ENCODE peak calls at places on chromosomes 12 and 14, in seven cellular contexts. N is C1 segment of cervical spinal cord, Q is dermis blood vessel endothelial cell, I is NCI-H2029, B is SW480, K is neural crest cell, F is WERI-Rb-1. Z is an unnamed sample.

GRCh38 chr12:79933580-79934264 is 1.2 kb downstream of the PPP1R12A start:
- DNase-seq in N (peak; percentile 38), Q (peak; percentile 43), I (peak; percentile 10), B (peak; percentile 4), K (no peak), F (no peak), Z (peak; percentile 26)

GRCh38 chr14:22780941-22781605 is 14.6 kb downstream of the OXA1L start:
- DNase-seq in N (no peak), Q (no peak), I (no peak), B (no peak), K (no peak), F (no peak), Z (no peak)

GRCh38 chr12:34207858-34208257 is 185.6 kb downstream of the ALG10 start:
- DNase-seq in N (no peak), Q (no peak), I (no peak), B (no peak), K (no peak), F (no peak), Z (no peak)

GRCh38 chr12:76636141-76636692 is 76.6 kb upstream of the OSBPL8 start:
- DNase-seq in N (no peak), Q (peak; percentile 51), I (no peak), B (peak; percentile 22), K (no peak), F (no peak), Z (no peak)

GRCh38 chr12:65778268-65779090 is 45.8 kb upstream of the HMGA2 start:
- DNase-seq in N (no peak), Q (peak; percentile 66), I (no peak), B (no peak), K (no peak), F (no peak), Z (no peak)

GRCh38 chr14:53850714-53851296 is 105.8 kb downstream of the BMP4 start:
- DNase-seq in N (no peak), Q (peak; percentile 50), I (no peak), B (no peak), K (no peak), F (no peak), Z (no peak)

GRCh38 chr12:54075974-54076373 is 22.3 kb downstream of the HOXC4 start:
- DNase-seq in N (no peak), Q (no peak), I (no peak), B (no peak), K (no peak), F (no peak), Z (no peak)

GRCh38 chr12:50542448-50542847 is 37.7 kb downstream of the DIP2B start:
- DNase-seq in N (no peak), Q (peak; percentile 2), I (peak; percentile 48), B (peak; percentile 86), K (no peak), F (no peak), Z (no peak)

GRCh38 chr12:17108877-17109520 is 503.0 kb upstream of the LMO3 start:
- DNase-seq in N (no peak), Q (no peak), I (no peak), B (no peak), K (no peak), F (no peak), Z (no peak)

GRCh38 chr12:55171445-55171844 is 45.2 kb downstream of the OR9K2 start:
- DNase-seq in N (no peak), Q (no peak), I (no peak), B (no peak), K (no peak), F (no peak), Z (no peak)

GRCh38 chr12:77686760-77687159 is 143.9 kb upstream of the NAV3 start:
- DNase-seq in N (no peak), Q (peak; percentile 2), I (no peak), B (peak; percentile 1), K (no peak), F (no peak), Z (no peak)

GRCh38 chr14:99604766-99605298 is 825 bp upstream of the CCDC85C start:
- DNase-seq in N (no peak), Q (peak; percentile 63), I (no peak), B (peak; percentile 65), K (peak; percentile 60), F (peak; percentile 62), Z (no peak)

GRCh38 chr12:79634957-79635471 is 55.8 kb downstream of the PAWR start:
- DNase-seq in N (no peak), Q (no peak), I (no peak), B (peak; percentile 20), K (no peak), F (no peak), Z (no peak)

GRCh38 chr12:110314308-110314707 is 33.3 kb downstream of the ATP2A2 start:
- DNase-seq in N (no peak), Q (peak; percentile 41), I (no peak), B (no peak), K (no peak), F (no peak), Z (no peak)

GRCh38 chr12:56957229-56958052 is at the start of gene RDH16:
- DNase-seq in N (no peak), Q (no peak), I (no peak), B (no peak), K (no peak), F (no peak), Z (no peak)

GRCh38 chr14:50319293-50319692 is 7.2 kb downstream of the DMAC2L start:
- DNase-seq in N (no peak), Q (no peak), I (no peak), B (no peak), K (no peak), F (no peak), Z (no peak)

GRCh38 chr12:32561931-32562341 is 117.2 kb upstream of the DNM1L start:
- DNase-seq in N (no peak), Q (no peak), I (no peak), B (no peak), K (peak; percentile 38), F (no peak), Z (no peak)

GRCh38 chr14:97458302-97459137 is 661.3 kb downstream of the VRK1 start:
- DNase-seq in N (no peak), Q (no peak), I (peak; percentile 45), B (peak; percentile 48), K (peak; percentile 32), F (no peak), Z (no peak)

GRCh38 chr14:36935976-36936678 is 236.3 kb downstream of the SLC25A21 start:
- DNase-seq in N (no peak), Q (no peak), I (no peak), B (no peak), K (no peak), F (no peak), Z (no peak)

GRCh38 chr12:98499668-98500456 is 15.5 kb upstream of the TMPO start:
- DNase-seq in N (no peak), Q (no peak), I (no peak), B (peak; percentile 18), K (no peak), F (no peak), Z (no peak)

GRCh38 chr12:30823764-30824163 is 69.0 kb upstream of the CAPRIN2 start:
- DNase-seq in N (no peak), Q (no peak), I (no peak), B (no peak), K (no peak), F (no peak), Z (no peak)

GRCh38 chr12:67456281-67456918 is 187.2 kb downstream of the CAND1 start:
- DNase-seq in N (no peak), Q (no peak), I (peak; percentile 37), B (no peak), K (no peak), F (peak; percentile 56), Z (no peak)

GRCh38 chr12:76820888-76821482 is 57.1 kb downstream of the ZDHHC17 start:
- DNase-seq in N (no peak), Q (peak; percentile 42), I (no peak), B (peak; percentile 22), K (peak; percentile 7), F (peak; percentile 48), Z (peak; percentile 16)

GRCh38 chr12:29066061-29066588 is 83.0 kb upstream of the FAR2 start:
- DNase-seq in N (peak; percentile 75), Q (peak; percentile 33), I (peak; percentile 12), B (peak; percentile 58), K (no peak), F (no peak), Z (peak; percentile 97)

GRCh38 chr12:26187014-26187413 is 8.4 kb upstream of the SSPN start:
- DNase-seq in N (no peak), Q (no peak), I (no peak), B (no peak), K (no peak), F (no peak), Z (no peak)

GRCh38 chr12:66647034-66647691 is 31.7 kb downstream of the GRIP1 start:
- DNase-seq in N (no peak), Q (no peak), I (no peak), B (peak; percentile 52), K (no peak), F (no peak), Z (no peak)

GRCh38 chr12:130872179-130873096 is 572 bp downstream of the RAN start:
- DNase-seq in N (peak; percentile 54), Q (peak; percentile 57), I (no peak), B (no peak), K (peak; percentile 17), F (peak; percentile 17), Z (peak; percentile 34)